ENCODE peak calls at places on chromosomes 13 and 19, in six cellular contexts. L is left ventricle myocardium inferior, D is body of pancreas, U is tibial nerve, X is fibroblast of lung, M is A549. T is an unnamed sample.

GRCh38 chr13:30864352-30865130 is 41.5 kb upstream of the MEDAG start:
- DNase-seq in L (no peak), D (no peak), U (no peak), X (peak; percentile 98), M (no peak), T (no peak)

GRCh38 chr13:79549355-79550106 is 68.6 kb downstream of the NDFIP2 start:
- DNase-seq in L (no peak), D (no peak), U (no peak), X (peak; percentile 69), M (no peak), T (no peak)

GRCh38 chr13:110644892-110645521 is 29.7 kb downstream of the NAXD start:
- DNase-seq in L (peak; percentile 65), D (peak; percentile 69), U (no peak), X (peak; percentile 76), M (peak; percentile 29), T (no peak)

GRCh38 chr13:63512095-63512494 is 2096.4 kb upstream of the PCDH20 start:
- DNase-seq in L (no peak), D (no peak), U (no peak), X (no peak), M (no peak), T (no peak)

GRCh38 chr13:50915562-50915961 is 6.0 kb downstream of the RNASEH2B start:
- DNase-seq in L (no peak), D (no peak), U (no peak), X (no peak), M (no peak), T (no peak)

GRCh38 chr19:46069841-46070341 is 29.1 kb upstream of the IGFL4 start:
- DNase-seq in L (no peak), D (no peak), U (no peak), X (peak; percentile 95), M (peak; percentile 75), T (no peak)

GRCh38 chr13:111429064-111429558 is 108.7 kb downstream of the TEX29 start:
- DNase-seq in L (no peak), D (peak; percentile 66), U (peak; percentile 63), X (peak; percentile 1), M (peak; percentile 29), T (no peak)

GRCh38 chr19:30520735-30521479 is 148.7 kb downstream of the ZNF536 start:
- DNase-seq in L (no peak), D (no peak), U (no peak), X (no peak), M (no peak), T (no peak)

GRCh38 chr19:18879579-18880373 is 16.2 kb downstream of the CERS1 start:
- DNase-seq in L (no peak), D (no peak), U (no peak), X (no peak), M (peak; percentile 64), T (no peak)

GRCh38 chr13:36475468-36475867 is 43.2 kb downstream of the CCNA1 start:
- DNase-seq in L (no peak), D (no peak), U (no peak), X (peak; percentile 5), M (peak; percentile 7), T (no peak)

GRCh38 chr19:35021596-35021995 is 8.7 kb upstream of the SCN1B start:
- DNase-seq in L (no peak), D (no peak), U (no peak), X (no peak), M (no peak), T (no peak)

GRCh38 chr19:1245468-1245867 is 2.9 kb upstream of the MIDN start:
- DNase-seq in L (no peak), D (no peak), U (no peak), X (no peak), M (no peak), T (no peak)

GRCh38 chr13:37485766-37486165 is 112.8 kb downstream of the POSTN start:
- DNase-seq in L (no peak), D (no peak), U (no peak), X (peak; percentile 92), M (no peak), T (no peak)

GRCh38 chr19:46656541-46656940 is 4.4 kb downstream of the DACT3 start:
- DNase-seq in L (no peak), D (no peak), U (no peak), X (no peak), M (no peak), T (no peak)

GRCh38 chr13:28704919-28705318 is 13.9 kb downstream of the SLC46A3 start:
- DNase-seq in L (no peak), D (no peak), U (no peak), X (no peak), M (no peak), T (no peak)

GRCh38 chr13:30943881-30944280 is 11.4 kb downstream of the TEX26 start:
- DNase-seq in L (no peak), D (no peak), U (no peak), X (no peak), M (no peak), T (no peak)

GRCh38 chr19:30227661-30228112 is 144.5 kb upstream of the ZNF536 start:
- DNase-seq in L (peak; percentile 64), D (peak; percentile 58), U (peak; percentile 46), X (peak; percentile 59), M (peak; percentile 82), T (no peak)

GRCh38 chr13:82657471-82657870 is 1224.8 kb downstream of the SLITRK1 start:
- DNase-seq in L (no peak), D (no peak), U (no peak), X (no peak), M (no peak), T (no peak)

GRCh38 chr13:68428292-68428691 is 1198.2 kb upstream of the PCDH9 start:
- DNase-seq in L (no peak), D (no peak), U (no peak), X (peak; percentile 56), M (no peak), T (no peak)

GRCh38 chr13:26965976-26966375 is 205.4 kb upstream of the GPR12 start:
- DNase-seq in L (peak; percentile 81), D (peak; percentile 81), U (no peak), X (peak; percentile 84), M (no peak), T (no peak)

GRCh38 chr19:12485571-12485970 is 955 bp upstream of the ZNF709 start:
- DNase-seq in L (no peak), D (no peak), U (no peak), X (no peak), M (no peak), T (no peak)

GRCh38 chr19:55095260-55096060 is 19.8 kb downstream of the EPS8L1 start:
- DNase-seq in L (no peak), D (no peak), U (no peak), X (no peak), M (no peak), T (no peak)

GRCh38 chr13:40317980-40318327 is 348.5 kb downstream of the FOXO1 start:
- DNase-seq in L (no peak), D (no peak), U (no peak), X (no peak), M (no peak), T (no peak)

GRCh38 chr19:29712744-29713516 is 2.1 kb downstream of the C19orf12 start:
- DNase-seq in L (no peak), D (no peak), U (no peak), X (no peak), M (no peak), T (no peak)

GRCh38 chr13:94713556-94714182 is 1.3 kb upstream of the SOX21 start:
- DNase-seq in L (no peak), D (no peak), U (no peak), X (no peak), M (no peak), T (no peak)

GRCh38 chr13:44189085-44189484 is 184.5 kb upstream of the SERP2 start:
- DNase-seq in L (no peak), D (no peak), U (no peak), X (no peak), M (no peak), T (no peak)

GRCh38 chr13:44188257-44188656 is 185.4 kb upstream of the SERP2 start:
- DNase-seq in L (no peak), D (no peak), U (no peak), X (peak; percentile 74), M (peak; percentile 58), T (no peak)

GRCh38 chr13:44191103-44191502 is 182.5 kb upstream of the SERP2 start:
- DNase-seq in L (no peak), D (no peak), U (no peak), X (no peak), M (no peak), T (no peak)

GRCh38 chr13:44193731-44194130 is 179.9 kb upstream of the SERP2 start:
- DNase-seq in L (no peak), D (no peak), U (no peak), X (no peak), M (no peak), T (no peak)

GRCh38 chr13:44191504-44192171 is 182.0 kb upstream of the SERP2 start:
- DNase-seq in L (no peak), D (peak; percentile 63), U (peak; percentile 77), X (peak; percentile 67), M (peak; percentile 71), T (no peak)
- TF ChIP-seq CTCF in L (peak; percentile 81), D (peak; percentile 56), U (peak; percentile 88), X (peak; percentile 81), M (peak; percentile 23), T (peak; percentile 76)

GRCh38 chr13:75416327-75417005 is 65.5 kb downstream of the TBC1D4 start:
- DNase-seq in L (no peak), D (no peak), U (no peak), X (no peak), M (no peak), T (no peak)
- H3K4me1 ChIP-seq in L (peaks cover 79% of the 10 kb centered on the region), D (peaks cover 54% of the 10 kb centered on the region), U (peaks cover 67% of the 10 kb centered on the region), X (peaks cover 8% of the 10 kb centered on the region), M (peaks cover 55% of the 10 kb centered on the region), T (peaks cover 9% of the 10 kb centered on the region)

DNA sequence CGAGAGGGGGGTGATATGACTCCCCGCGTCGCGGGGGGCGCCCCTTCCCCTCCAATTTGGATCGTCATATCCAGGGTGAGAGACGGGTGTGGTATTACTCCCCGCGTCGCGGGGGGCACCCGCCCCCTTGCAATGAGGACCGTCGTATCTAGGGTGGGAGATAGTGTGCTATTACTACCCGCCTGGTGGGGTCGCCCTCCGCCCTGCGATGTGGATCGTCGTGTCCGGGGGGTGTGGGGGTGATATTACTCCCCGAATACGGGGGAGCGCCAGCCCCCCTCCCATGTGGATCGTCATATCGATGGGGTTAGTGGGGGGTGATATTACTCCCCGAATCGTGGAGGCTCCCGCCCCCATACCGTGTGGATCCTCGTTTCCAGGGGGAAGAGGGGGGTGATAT is 29.2 kb upstream of the RGCC start:
- DNase-seq in L (no peak), D (no peak), U (no peak), X (no peak), M (no peak), T (no peak)
- TF ChIP-seq CTCF in L (peak; percentile 39), D (no peak), U (peak; percentile 57), X (no peak), M (peak; percentile 36), T (peak; percentile 21)

GRCh38 chr19:16893686-16893990 is 4.8 kb downstream of the F2RL3 start:
- DNase-seq in L (no peak), D (no peak), U (no peak), X (no peak), M (no peak), T (no peak)

GRCh38 chr19:16892868-16893685 is 4.3 kb downstream of the F2RL3 start:
- DNase-seq in L (no peak), D (no peak), U (no peak), X (no peak), M (no peak), T (no peak)

GRCh38 chr19:16892438-16892837 is 3.6 kb downstream of the F2RL3 start:
- DNase-seq in L (no peak), D (no peak), U (no peak), X (no peak), M (no peak), T (no peak)

GRCh38 chr19:16890461-16891184 is 1.8 kb downstream of the F2RL3 start:
- DNase-seq in L (no peak), D (no peak), U (no peak), X (no peak), M (no peak), T (no peak)

GRCh38 chr19:16891696-16892382 is 3.0 kb downstream of the F2RL3 start:
- DNase-seq in L (no peak), D (no peak), U (no peak), X (no peak), M (no peak), T (no peak)
- H3K4me1 ChIP-seq in L (peaks cover 61% of the 10 kb centered on the region), D (peaks cover 11% of the 10 kb centered on the region), U (peaks cover 28% of the 10 kb centered on the region), X (no peaks in the 10 kb centered on the region), M (no peaks in the 10 kb centered on the region), T (peaks cover 19% of the 10 kb centered on the region)

T was measured in thoracic aorta.